ENCODE peak calls at places on chromosomes 12 and 14, in four cellular contexts. Q is testis, R is tibial artery, O is OCI-LY7. G is an unnamed sample.

GRCh38 chr14:66403183-66403582 is 83.0 kb upstream of the CCDC196 start:
- DNase-seq in R (no peak), O (peak; percentile 34), Q (no peak), G (peak; percentile 22)

GRCh38 chr12:121288158-121288848 is 8.2 kb downstream of the CAMKK2 start:
- DNase-seq in R (no peak), Q (no peak), O (no peak), G (peak; percentile 52)

GRCh38 chr14:87196436-87196835 is 796.5 kb downstream of the GALC start:
- DNase-seq in R (no peak), Q (no peak), O (no peak), G (no peak)

GRCh38 chr14:68146812-68147211 is 327.2 kb downstream of the RAD51B start:
- DNase-seq in R (peak; percentile 38), Q (no peak), O (no peak), G (no peak)

GRCh38 chr12:48789858-48790326 is 1.0 kb upstream of the ADCY6 start:
- DNase-seq in R (no peak), Q (no peak), O (no peak), G (no peak)

GRCh38 chr12:95548539-95549391 is 2.5 kb downstream of the USP44 start:
- DNase-seq in R (no peak), O (peak; percentile 58), Q (peak; percentile 70), G (peak; percentile 62)

GRCh38 chr12:108668532-108668931 is 34.8 kb upstream of the SELPLG start:
- DNase-seq in Q (no peak), O (no peak), R (no peak), G (no peak)

GRCh38 chr12:123889000-123889399 is 83.6 kb downstream of the CCDC92 start:
- DNase-seq in Q (no peak), R (no peak), O (no peak), G (no peak)

GRCh38 chr12:120761581-120761980 is 36.0 kb downstream of the ACADS start:
- DNase-seq in O (no peak), R (no peak), Q (no peak), G (no peak)

GRCh38 chr12:117101953-117102833 is 3.0 kb upstream of the TESC start:
- DNase-seq in R (no peak), O (no peak), Q (no peak), G (no peak)

GRCh38 chr14:104143521-104144452 is 5.4 kb downstream of the KIF26A start:
- DNase-seq in Q (no peak), O (no peak), R (no peak), G (no peak)

GRCh38 chr14:35818346-35819115 is 7.6 kb upstream of the BRMS1L start:
- DNase-seq in O (peak; percentile 41), R (no peak), Q (peak; percentile 52), G (peak; percentile 40)

GRCh38 chr14:55625481-55625880 is 45.5 kb downstream of the KTN1 start:
- DNase-seq in Q (no peak), O (no peak), R (no peak), G (no peak)

GRCh38 chr12:10406725-10407124 is 2.8 kb downstream of the KLRC4 start:
- DNase-seq in Q (peak; percentile 22), R (peak; percentile 68), O (peak; percentile 66), G (no peak)

GRCh38 chr14:68461086-68461485 is 331.8 kb downstream of the ZFP36L1 start:
- DNase-seq in O (no peak), R (no peak), Q (no peak), G (no peak)

GRCh38 chr12:119695034-119695433 is 27.1 kb downstream of the PRKAB1 start:
- DNase-seq in O (peak; percentile 23), R (no peak), Q (no peak), G (no peak)

GRCh38 chr14:82854851-82855250 is 1321.2 kb upstream of the SEL1L start:
- DNase-seq in Q (no peak), O (no peak), R (no peak), G (no peak)

GRCh38 chr12:92146865-92147264 is 1.2 kb upstream of the BTG1 start:
- DNase-seq in R (no peak), Q (no peak), O (peak; percentile 48), G (no peak)

GRCh38 chr12:62158416-62159360 is 101.5 kb upstream of the USP15 start:
- DNase-seq in Q (no peak), R (no peak), O (no peak), G (no peak)

GRCh38 chr12:117313906-117314305 is 47.5 kb downstream of the NOS1 start:
- DNase-seq in R (no peak), O (no peak), Q (no peak), G (no peak)

GRCh38 chr12:102503871-102504270 is 23.5 kb upstream of the IGF1 start:
- DNase-seq in R (no peak), O (no peak), Q (no peak), G (no peak)

GRCh38 chr12:102501773-102502172 is 21.4 kb upstream of the IGF1 start:
- DNase-seq in Q (peak; percentile 30), O (no peak), R (no peak), G (no peak)

GRCh38 chr12:102503056-102503681 is 22.8 kb upstream of the IGF1 start:
- DNase-seq in Q (no peak), R (no peak), O (no peak), G (no peak)

GRCh38 chr12:102504871-102505270 is 24.5 kb upstream of the IGF1 start:
- DNase-seq in Q (no peak), R (no peak), O (no peak), G (no peak)

GRCh38 chr12:102504280-102504679 is 23.9 kb upstream of the IGF1 start:
- DNase-seq in R (peak; percentile 32), Q (no peak), O (no peak), G (no peak)
- TF ChIP-seq CTCF in R (no peak), Q (no peak), O (no peak), G (no peak)

GRCh38 chr14:46245281-46245680 is 406.3 kb downstream of the RPL10L start:
- DNase-seq in Q (no peak), O (no peak), R (no peak), G (no peak)

GRCh38 chr14:46250113-46250703 is 401.4 kb downstream of the RPL10L start:
- DNase-seq in Q (no peak), R (no peak), O (peak; percentile 11), G (no peak)
- TF ChIP-seq CTCF in Q (no peak), R (no peak), O (peak; percentile 81), G (no peak)

GRCh38 chr12:88325076-88325827 is 183.1 kb downstream of the TMTC3 start:
- DNase-seq in R (no peak), Q (no peak), O (no peak), G (no peak)
- TF ChIP-seq CTCF in R (no peak), Q (no peak), O (no peak), G (no peak)

GRCh38 chr14:63544641-63545234 is 1.6 kb upstream of the PPP2R5E start:
- DNase-seq in O (peak; percentile 43), R (no peak), Q (no peak), G (no peak)
- TF ChIP-seq CTCF in O (peak; percentile 77), R (peak; percentile 24), Q (peak; percentile 27), G (no peak)

G was measured in GM20000.